ENCODE peak calls at places on chromosomes 4 and X, in four cellular contexts. X, F, C and P are unnamed samples. For H3K4me1, the result is how much of the 10 kb centered on the place peaks cover.

GRCh38 chrX:101682723-101683122 is 23.1 kb upstream of the ARMCX2 start:
- DNase-seq in F (no peak), C (no peak), X (peak), P (peak)

GRCh38 chr4:119510750-119511149 is 117.9 kb downstream of the PDE5A start:
- DNase-seq in F (no peak), X (peak), C (peak), P (no peak)

GRCh38 chrX:8868906-8869305 is 67.7 kb upstream of the FAM9A start:
- DNase-seq in X (peak), F (no peak), C (peak), P (peak)

GRCh38 chr4:53764761-53765490 is 173.6 kb upstream of the LNX1 start:
- DNase-seq in C (no peak), X (peak), F (no peak), P (no peak)

GRCh38 chr4:109921384-109921808 is 8.7 kb downstream of the EGF start:
- DNase-seq in F (no peak), X (peak), C (peak), P (peak)

GRCh38 chr4:3145251-3145908 is 70.9 kb downstream of the HTT start:
- DNase-seq in F (no peak), C (peak), X (peak), P (peak)

GRCh38 chr4:156685308-156685707 is 286.3 kb downstream of the PDGFC start:
- DNase-seq in F (no peak), C (no peak), X (peak), P (no peak)

GRCh38 chr4:7015383-7016035 is 27.7 kb upstream of the TADA2B start:
- DNase-seq in C (peak), X (peak), F (no peak), P (no peak)

GRCh38 chr4:89834486-89835209 is 2.3 kb downstream of the SNCA start:
- DNase-seq in F (no peak), C (no peak), X (no peak), P (no peak)

GRCh38 chr4:89835413-89835812 is 1.5 kb downstream of the SNCA start:
- DNase-seq in F (no peak), C (no peak), X (no peak), P (no peak)

GRCh38 chr4:89829470-89830138 is 7.4 kb downstream of the SNCA start:
- DNase-seq in F (no peak), X (peak), C (peak), P (no peak)
- H3K27ac ChIP-seq in F (no peak), X (no peak), C (no peak), P (no peak)

DNA sequence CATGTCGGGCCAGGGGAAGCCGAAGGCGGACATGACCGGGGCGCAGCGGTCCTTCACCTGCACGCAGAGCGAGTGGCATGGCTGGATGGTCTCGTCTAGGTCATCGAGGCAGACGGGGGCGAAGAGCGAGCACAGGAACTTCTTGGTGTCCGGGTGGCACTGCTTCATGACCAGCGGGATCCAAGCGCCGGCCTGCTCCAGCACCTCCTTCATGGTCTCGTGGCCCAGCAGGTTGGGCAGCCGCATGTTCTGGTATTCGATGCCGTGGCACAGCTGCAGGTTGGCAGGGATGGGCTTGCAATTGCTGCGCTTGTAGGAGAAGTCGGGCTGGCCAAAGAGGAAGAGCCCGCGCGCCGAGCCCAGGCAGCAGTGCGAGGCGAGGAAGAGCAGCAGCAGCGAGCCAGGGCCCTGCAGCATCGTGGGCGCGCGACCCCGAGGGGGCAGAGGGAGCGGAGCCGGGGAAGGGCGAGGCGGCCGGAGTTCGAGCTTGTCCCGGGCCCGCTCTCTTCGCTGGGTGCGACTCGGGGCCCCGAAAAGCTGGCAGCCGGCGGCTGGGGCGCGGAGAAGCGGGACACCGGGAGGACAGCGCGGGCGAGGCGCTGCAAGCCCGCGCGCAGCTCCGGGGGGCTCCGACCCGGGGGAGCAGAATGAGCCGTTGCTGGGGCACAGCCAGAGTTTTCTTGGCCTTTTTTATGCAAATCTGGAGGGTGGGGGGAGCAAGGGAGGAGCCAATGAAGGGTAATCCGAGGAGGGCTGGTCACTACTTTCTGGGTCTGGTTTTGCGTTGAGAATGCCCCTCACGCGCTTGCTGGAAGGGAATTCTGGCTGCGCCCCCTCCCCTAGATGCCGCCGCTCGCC is at the start of gene SFRP2:
- DNase-seq in X (no peak), F (no peak), C (no peak), P (peak)
- H3K4me1 ChIP-seq in X (under half), F (under half), C (under half), P (under half)

DNA sequence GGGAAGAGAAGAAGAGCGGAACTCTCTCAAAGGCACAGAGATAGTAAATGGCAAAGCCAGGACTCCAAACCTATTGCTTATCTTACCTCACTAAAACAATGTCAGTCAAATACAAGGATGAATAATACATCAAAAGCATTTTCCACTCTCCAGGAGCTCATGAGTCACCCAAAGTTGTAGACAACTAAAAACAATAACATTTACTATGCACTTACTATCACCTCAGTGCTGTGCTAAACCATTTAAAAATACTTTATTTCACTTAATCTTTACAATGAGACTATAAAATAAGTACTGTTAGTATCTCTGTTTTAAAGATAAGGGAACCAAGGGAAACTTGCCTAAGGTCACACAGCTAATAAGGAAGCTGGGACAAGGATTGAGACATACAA is 163.2 kb upstream of the SPANXC start:
- DNase-seq in C (peak), F (no peak), X (peak), P (no peak)
- H3K27ac ChIP-seq in C (no peak), F (no peak), X (no peak), P (no peak)

DNA sequence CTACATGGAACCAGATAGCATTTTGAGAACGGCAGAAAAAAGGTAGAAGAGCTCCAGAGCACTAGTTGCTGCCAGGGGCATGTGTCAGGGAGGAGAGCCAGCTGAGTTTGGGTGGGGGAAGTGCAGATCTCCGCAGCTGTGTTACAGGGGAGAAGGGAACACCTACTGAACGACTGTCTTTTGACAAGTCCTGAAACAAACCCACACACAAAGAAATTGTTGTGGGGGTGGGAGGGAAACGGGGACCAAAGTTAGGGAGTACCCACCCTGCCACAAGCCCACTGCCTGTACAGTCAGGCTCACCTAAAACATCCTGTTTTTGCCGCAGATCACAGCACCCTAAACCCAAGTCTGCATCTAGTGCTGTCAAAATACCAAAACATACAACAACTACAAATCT is 55.5 kb downstream of the LEF1 start:
- DNase-seq in X (no peak), C (no peak), F (no peak), P (no peak)
- H3K4me1 ChIP-seq in X (under half), C (half or more), F (under half), P (under half)

DNA sequence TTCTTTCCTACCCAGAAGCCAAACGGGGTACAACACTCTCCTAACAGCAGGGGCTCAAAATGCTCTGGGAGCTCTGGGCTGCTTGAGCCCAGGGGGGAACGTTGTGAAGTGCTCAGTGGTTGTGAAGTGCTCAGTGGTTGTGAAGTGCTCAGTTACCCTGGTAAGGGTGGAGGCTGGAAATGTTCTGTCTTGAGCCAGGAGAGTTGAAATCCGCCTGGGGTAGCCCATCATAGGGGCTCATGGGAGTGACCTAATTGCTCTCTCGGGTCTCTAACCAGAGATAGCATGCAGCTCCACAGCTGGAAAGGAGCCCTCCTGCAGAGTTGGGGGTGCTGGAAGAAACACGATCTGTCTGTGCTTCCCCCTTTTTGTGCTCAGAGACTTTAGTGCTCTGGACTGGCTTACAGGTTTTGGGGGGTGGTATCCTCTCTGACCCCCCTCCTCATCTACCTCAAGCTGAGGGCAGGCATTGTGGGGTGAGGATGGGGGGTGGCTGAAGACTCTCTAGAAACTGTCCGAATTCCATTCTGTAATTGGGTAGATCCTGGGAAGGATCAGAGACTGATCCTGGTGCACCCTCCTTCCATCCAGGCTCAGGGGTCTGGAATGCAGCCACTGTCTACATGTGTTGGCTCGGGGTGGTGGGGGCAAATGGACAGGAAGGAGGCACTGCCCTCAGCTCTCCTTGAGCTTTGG is 2.7 kb downstream of the EFNB1 start:
- DNase-seq in X (no peak), C (no peak), F (peak), P (no peak)
- H3K27ac ChIP-seq in X (no peak), C (no peak), F (peak), P (peak)

DNA sequence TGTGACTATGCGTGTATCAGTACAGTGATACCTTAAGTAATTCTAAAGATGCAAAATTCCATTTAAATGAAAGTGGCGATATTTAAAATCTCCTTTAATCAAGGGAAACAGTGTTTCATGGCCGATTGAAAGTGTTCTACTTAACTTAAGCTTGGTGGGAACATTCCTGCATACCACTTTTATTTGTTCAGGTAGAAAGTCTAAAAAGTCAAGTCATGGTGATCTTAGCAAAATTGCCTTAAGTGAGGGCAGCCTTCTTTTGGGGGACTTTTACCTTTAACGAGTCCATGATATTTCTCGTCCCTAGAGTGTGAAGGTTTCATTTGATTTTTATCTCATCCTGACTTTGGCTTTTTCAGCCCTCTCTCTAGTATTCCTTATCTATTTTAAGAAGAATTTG is 149.2 kb downstream of the KDM6A start:
- DNase-seq in C (no peak), X (no peak), F (no peak), P (no peak)
- H3K4me1 ChIP-seq in C (under half), X (under half), F (under half), P (under half)

GRCh38 chr4:78659665-78660064 is 108.1 kb downstream of the ANXA3 start:
- DNase-seq in F (no peak), X (no peak), C (no peak), P (no peak)

GRCh38 chr4:78654809-78655208 is 103.2 kb downstream of the ANXA3 start:
- DNase-seq in X (peak), F (no peak), C (peak), P (no peak)

GRCh38 chr4:78653655-78654054 is 102.1 kb downstream of the ANXA3 start:
- DNase-seq in X (peak), C (no peak), F (no peak), P (no peak)

GRCh38 chr4:78659264-78659663 is 107.7 kb downstream of the ANXA3 start:
- DNase-seq in C (peak), X (peak), F (no peak), P (no peak)

GRCh38 chr4:78656968-78657445 is 105.4 kb downstream of the ANXA3 start:
- DNase-seq in X (peak), C (no peak), F (no peak), P (no peak)
- H3K27ac ChIP-seq in X (no peak), C (no peak), F (peak), P (no peak)